ENCODE peak calls at places on chromosome 10, in eight cellular contexts. X is stimulated activated CD4-positive, alpha-beta T cell treated with anti-CD3 and anti-CD28 coated beads, Interleukin-2, amount 100 ng/mL, for 48 hours; V is Karpas-422; G is left ventricle myocardium inferior; D is endodermal cell; R is GM10248; Z is T-helper 2 cell; O is naive thymus-derived CD8-positive, alpha-beta T cell. S is an unnamed sample.

GRCh38 chr10:14693891-14694290 is 80.8 kb downstream of the FAM107B start:
- DNase-seq in Z (no peak), D (no peak), V (no peak), X (no peak), G (no peak), R (no peak), O (no peak), S (no peak)

GRCh38 chr10:69327463-69328345 is 49.4 kb downstream of the HK1 start:
- DNase-seq in Z (peak), G (peak), X (no peak), V (peak), D (peak), O (peak), R (peak), S (no peak)

GRCh38 chr10:102310356-102311024 is 65.2 kb downstream of the GBF1 start:
- DNase-seq in D (no peak), R (no peak), G (no peak), X (no peak), Z (no peak), O (no peak), V (no peak), S (no peak)

GRCh38 chr10:105187243-105187642 is 546.2 kb downstream of the SORCS3 start:
- DNase-seq in O (no peak), G (no peak), Z (no peak), D (no peak), V (no peak), R (no peak), X (no peak), S (no peak)

GRCh38 chr10:102775973-102776669 is 32.4 kb downstream of the WBP1L start:
- DNase-seq in D (peak), Z (no peak), O (no peak), X (peak), R (no peak), V (no peak), G (peak), S (no peak)

GRCh38 chr10:97718659-97719142 is 5.2 kb downstream of the MARVELD1 start:
- DNase-seq in G (no peak), V (no peak), X (no peak), R (no peak), O (no peak), D (no peak), Z (no peak), S (no peak)

GRCh38 chr10:5616046-5616445 is 50.3 kb downstream of the ASB13 start:
- DNase-seq in V (no peak), Z (no peak), X (no peak), G (no peak), D (no peak), O (no peak), R (no peak), S (no peak)

GRCh38 chr10:102229810-102230263 is 3.7 kb downstream of the ELOVL3 start:
- DNase-seq in O (peak), Z (peak), G (peak), V (peak), X (peak), D (peak), R (peak), S (peak)

GRCh38 chr10:37957841-37958240 is 18.6 kb downstream of the ZNF25 start:
- DNase-seq in Z (no peak), X (no peak), G (no peak), R (no peak), D (no peak), V (no peak), O (no peak), S (no peak)

GRCh38 chr10:43781480-43782361 is 133.0 kb upstream of the ZNF32 start:
- DNase-seq in R (no peak), D (no peak), O (no peak), V (no peak), G (no peak), X (peak), Z (peak), S (no peak)

GRCh38 chr10:29646238-29646902 is 11.6 kb upstream of the SVIL start:
- DNase-seq in V (peak), R (no peak), X (no peak), O (no peak), D (no peak), G (no peak), Z (no peak), S (no peak)

GRCh38 chr10:131078131-131078881 is 233.2 kb downstream of the TCERG1L start:
- DNase-seq in O (no peak), D (no peak), X (no peak), R (no peak), V (no peak), Z (peak), G (no peak), S (no peak)

GRCh38 chr10:90751107-90751997 is 106.5 kb downstream of the HTR7 start:
- DNase-seq in X (peak), O (peak), V (peak), R (peak), G (no peak), Z (peak), D (peak), S (peak)

GRCh38 chr10:16828114-16828568 is 10.9 kb upstream of the RSU1 start:
- DNase-seq in O (peak), R (peak), D (peak), Z (peak), X (peak), G (no peak), V (peak), S (peak)

GRCh38 chr10:124027306-124028050 is 65.9 kb downstream of the CHST15 start:
- DNase-seq in R (no peak), D (no peak), Z (no peak), V (no peak), O (no peak), G (no peak), X (no peak), S (no peak)

GRCh38 chr10:14047431-14047830 is 283.3 kb downstream of the FRMD4A start:
- DNase-seq in D (no peak), V (no peak), O (no peak), G (no peak), Z (no peak), X (no peak), R (no peak), S (no peak)

GRCh38 chr10:34729619-34730018 is 85.5 kb downstream of the PARD3 start:
- DNase-seq in O (no peak), R (no peak), X (no peak), D (no peak), G (no peak), Z (no peak), V (no peak), S (no peak)

GRCh38 chr10:109205929-109206585 is 717.3 kb downstream of the XPNPEP1 start:
- DNase-seq in Z (peak), O (no peak), V (no peak), X (no peak), D (no peak), G (no peak), R (no peak), S (no peak)

GRCh38 chr10:61272781-61273180 is 180.4 kb downstream of the TMEM26 start:
- DNase-seq in V (no peak), X (no peak), O (no peak), D (no peak), R (no peak), Z (no peak), G (no peak), S (no peak)

GRCh38 chr10:9219860-9220259 is 1165.4 kb downstream of the GATA3 start:
- DNase-seq in D (no peak), X (no peak), R (no peak), G (no peak), O (no peak), V (no peak), Z (no peak), S (no peak)

GRCh38 chr10:123421461-123421860 is 244.7 kb upstream of the GPR26 start:
- DNase-seq in R (no peak), O (no peak), D (peak), Z (no peak), V (no peak), G (no peak), X (no peak), S (no peak)

GRCh38 chr10:104440221-104440620 is 86.6 kb downstream of the CFAP58 start:
- DNase-seq in X (no peak), V (no peak), D (no peak), R (no peak), G (no peak), Z (no peak), O (no peak), S (no peak)

GRCh38 chr10:79146611-79147130 is 77.9 kb downstream of the ZMIZ1 start:
- DNase-seq in D (no peak), R (no peak), Z (no peak), G (peak), O (no peak), V (no peak), X (no peak), S (no peak)

GRCh38 chr10:34194259-34194658 is 620.8 kb downstream of the PARD3 start:
- DNase-seq in G (no peak), X (no peak), O (no peak), V (no peak), R (no peak), Z (no peak), D (no peak), S (no peak)

S was measured in OCI-LY7.